ENCODE peak calls at places on chromosomes 6 and 20, in seven cellular contexts. Y, U, C, V, G, W and I are unnamed samples.

GRCh38 chr6:15936503-15936902 is 192.4 kb upstream of the MYLIP start:
- DNase-seq in Y (no peak), U (no peak), C (no peak), V (no peak), G (no peak), W (no peak), I (no peak)

GRCh38 chr20:3712279-3712873 is at the start of gene SIGLEC1:
- DNase-seq in Y (no peak), U (no peak), C (no peak), V (no peak), G (no peak), W (no peak), I (no peak)

GRCh38 chr6:143123081-143123480 is 62.4 kb downstream of the AIG1 start:
- DNase-seq in Y (no peak), U (no peak), C (no peak), V (no peak), G (no peak), W (no peak), I (no peak)

GRCh38 chr20:34528921-34529297 is 12.7 kb downstream of the DYNLRB1 start:
- DNase-seq in Y (no peak), U (no peak), C (no peak), V (no peak), G (no peak), W (no peak), I (no peak)

GRCh38 chr20:25280574-25281535 is 33.0 kb downstream of the PYGB start:
- DNase-seq in Y (no peak), U (no peak), C (no peak), V (no peak), G (no peak), W (no peak), I (no peak)

GRCh38 chr6:19303381-19303780 is 533.8 kb upstream of the ID4 start:
- DNase-seq in Y (peak), U (no peak), C (no peak), V (no peak), G (no peak), W (no peak), I (no peak)

GRCh38 chr6:4675086-4675485 is 101.1 kb upstream of the CDYL start:
- DNase-seq in Y (peak), U (no peak), C (no peak), V (no peak), G (no peak), W (no peak), I (no peak)

GRCh38 chr20:53926428-53927028 is 143.9 kb downstream of the BCAS1 start:
- DNase-seq in Y (no peak), U (no peak), C (peak), V (peak), G (peak), W (no peak), I (peak)

GRCh38 chr20:63089051-63089907 is 82.5 kb upstream of the BHLHE23 start:
- DNase-seq in Y (no peak), U (no peak), C (no peak), V (no peak), G (no peak), W (no peak), I (no peak)

GRCh38 chr6:121652726-121653623 is 217.5 kb downstream of the GJA1 start:
- DNase-seq in Y (no peak), U (no peak), C (no peak), V (peak), G (no peak), W (no peak), I (no peak)

GRCh38 chr6:112016335-112016734 is 37.6 kb upstream of the CCN6 start:
- DNase-seq in Y (no peak), U (no peak), C (no peak), V (no peak), G (peak), W (no peak), I (peak)

GRCh38 chr6:154167163-154167562 is 128.1 kb downstream of the OPRM1 start:
- DNase-seq in Y (no peak), U (no peak), C (no peak), V (no peak), G (no peak), W (no peak), I (no peak)

GRCh38 chr6:167047554-167047953 is 48.4 kb downstream of the CEP43 start:
- DNase-seq in Y (no peak), U (no peak), C (no peak), V (no peak), G (peak), W (no peak), I (peak)

GRCh38 chr6:151130329-151130728 is 109.4 kb upstream of the AKAP12 start:
- DNase-seq in Y (no peak), U (no peak), C (no peak), V (no peak), G (no peak), W (no peak), I (no peak)

GRCh38 chr6:144675231-144675861 is 390.2 kb downstream of the UTRN start:
- DNase-seq in Y (no peak), U (no peak), C (no peak), V (no peak), G (peak), W (no peak), I (peak)

GRCh38 chr6:156167289-156168076 is 609.7 kb upstream of the ARID1B start:
- DNase-seq in Y (peak), U (no peak), C (no peak), V (no peak), G (no peak), W (no peak), I (no peak)

GRCh38 chr20:36085686-36086267 is 68.8 kb upstream of the EPB41L1 start:
- DNase-seq in Y (no peak), U (no peak), C (peak), V (peak), G (no peak), W (no peak), I (no peak)

GRCh38 chr6:140124498-140124897 is 750.0 kb upstream of the CITED2 start:
- DNase-seq in Y (no peak), U (no peak), C (no peak), V (no peak), G (no peak), W (no peak), I (no peak)

GRCh38 chr20:46323557-46323956 is 15.3 kb upstream of the CDH22 start:
- DNase-seq in Y (no peak), U (no peak), C (no peak), V (no peak), G (no peak), W (no peak), I (no peak)

GRCh38 chr20:38346247-38346651 is at the start of gene LBP:
- DNase-seq in Y (no peak), U (no peak), C (no peak), V (no peak), G (no peak), W (no peak), I (no peak)

GRCh38 chr6:170523256-170524187 is 29.6 kb downstream of the PSMB1 start:
- DNase-seq in Y (no peak), U (no peak), C (no peak), V (no peak), G (no peak), W (no peak), I (no peak)

GRCh38 chr20:63974402-63975200 is 4.8 kb downstream of the SAMD10 start:
- DNase-seq in Y (no peak), U (no peak), C (no peak), V (no peak), G (no peak), W (no peak), I (no peak)

GRCh38 chr6:64050586-64050985 is 415.0 kb downstream of the PHF3 start:
- DNase-seq in Y (no peak), U (no peak), C (no peak), V (no peak), G (no peak), W (no peak), I (no peak)

GRCh38 chr6:158666637-158667359 is 16.9 kb downstream of the SYTL3 start:
- DNase-seq in Y (no peak), U (no peak), C (no peak), V (no peak), G (no peak), W (no peak), I (no peak)

GRCh38 chr6:44649365-44650025 is 262.0 kb downstream of the CDC5L start:
- DNase-seq in Y (no peak), U (no peak), C (no peak), V (no peak), G (no peak), W (no peak), I (no peak)

GRCh38 chr6:31328355-31328960 is 28.5 kb downstream of the HLA-B start:
- DNase-seq in Y (no peak), U (no peak), C (no peak), V (no peak), G (no peak), W (no peak), I (no peak)

GRCh38 chr6:89970072-89970471 is 75.8 kb downstream of the GJA10 start:
- DNase-seq in Y (no peak), U (no peak), C (no peak), V (no peak), G (no peak), W (no peak), I (no peak)

GRCh38 chr6:154733610-154734379 is 579 bp downstream of the SCAF8 start:
- DNase-seq in Y (peak), U (peak), C (peak), V (peak), G (peak), W (peak), I (peak)

GRCh38 chr20:62318411-62319345 is 15.9 kb downstream of the ADRM1 start:
- DNase-seq in Y (no peak), U (no peak), C (no peak), V (no peak), G (no peak), W (no peak), I (no peak)

GRCh38 chr20:7520361-7520760 is 419.9 kb downstream of the HAO1 start:
- DNase-seq in Y (no peak), U (no peak), C (no peak), V (no peak), G (no peak), W (no peak), I (no peak)

GRCh38 chr6:169866668-169867521 is 115.5 kb downstream of the ERMARD start:
- DNase-seq in Y (no peak), U (no peak), C (no peak), V (no peak), G (no peak), W (no peak), I (no peak)

GRCh38 chr6:26394289-26394688 is 7.8 kb upstream of the BTN3A1 start:
- DNase-seq in Y (no peak), U (no peak), C (no peak), V (peak), G (no peak), W (no peak), I (no peak)

GRCh38 chr6:141598487-141598886 is 534.2 kb upstream of the GJE1 start:
- DNase-seq in Y (no peak), U (no peak), C (no peak), V (peak), G (no peak), W (no peak), I (no peak)

GRCh38 chr6:14924126-14925024 is 321.5 kb upstream of the JARID2 start:
- DNase-seq in Y (no peak), U (no peak), C (no peak), V (no peak), G (no peak), W (no peak), I (no peak)

GRCh38 chr20:64113796-64114355 is 6.5 kb upstream of the NPBWR2 start:
- DNase-seq in Y (no peak), U (no peak), C (no peak), V (no peak), G (no peak), W (no peak), I (no peak)

GRCh38 chr6:29792123-29793035 is 35.2 kb upstream of the HLA-G start:
- DNase-seq in Y (peak), U (no peak), C (no peak), V (no peak), G (peak), W (peak), I (peak)

GRCh38 chr6:138421608-138422007 is 17.6 kb downstream of the HEBP2 start:
- DNase-seq in Y (no peak), U (no peak), C (no peak), V (no peak), G (no peak), W (no peak), I (no peak)